ENCODE peak calls at places on chromosomes 2 and 18, in nine cellular contexts. E, B, K, T, C, H, S, Z and R are unnamed samples.
A peak's percentile ranks its signal among the peaks of the same experiment; 100 is the strongest.

GRCh38 chr18:8982416-8983183 is 119.9 kb upstream of the NDUFV2 start:
- DNase-seq in E (peak; percentile 41), B (no peak), K (peak; percentile 66), T (no peak), C (peak; percentile 84), H (peak; percentile 82), S (peak; percentile 93), Z (peak; percentile 66), R (no peak)

GRCh38 chr18:34649072-34649471 is 61.0 kb upstream of the DTNA start:
- DNase-seq in E (no peak), B (no peak), K (peak; percentile 27), T (no peak), C (peak; percentile 56), H (no peak), S (no peak), Z (peak; percentile 45), R (no peak)

GRCh38 chr2:230557056-230557455 is 141.1 kb downstream of the SP100 start:
- DNase-seq in E (no peak), B (no peak), K (no peak), T (no peak), C (no peak), H (no peak), S (no peak), Z (no peak), R (no peak)

GRCh38 chr2:67571785-67572718 is 174.9 kb downstream of the ETAA1 start:
- DNase-seq in E (no peak), B (no peak), K (no peak), T (no peak), C (peak; percentile 95), H (no peak), S (no peak), Z (peak; percentile 85), R (no peak)

GRCh38 chr2:117128471-117128870 is 686.0 kb upstream of the DDX18 start:
- DNase-seq in E (no peak), B (no peak), K (no peak), T (no peak), C (peak; percentile 0), H (no peak), S (no peak), Z (no peak), R (no peak)

GRCh38 chr2:61436092-61436491 is 34.8 kb downstream of the USP34 start:
- DNase-seq in E (no peak), B (no peak), K (peak; percentile 9), T (no peak), C (no peak), H (no peak), S (no peak), Z (no peak), R (no peak)

GRCh38 chr2:168545439-168546082 is 89.5 kb downstream of the CERS6 start:
- DNase-seq in E (no peak), B (no peak), K (peak; percentile 82), T (no peak), C (peak; percentile 96), H (peak; percentile 52), S (no peak), Z (peak; percentile 93), R (no peak)

GRCh38 chr18:24111936-24112335 is 26.9 kb upstream of the CABYR start:
- DNase-seq in E (no peak), B (no peak), K (no peak), T (no peak), C (no peak), H (no peak), S (no peak), Z (no peak), R (no peak)

GRCh38 chr18:38459086-38459485 is 893.5 kb upstream of the CELF4 start:
- DNase-seq in E (no peak), B (no peak), K (no peak), T (no peak), C (no peak), H (no peak), S (no peak), Z (no peak), R (no peak)

GRCh38 chr18:38460657-38461056 is 895.1 kb upstream of the CELF4 start:
- DNase-seq in E (no peak), B (no peak), K (no peak), T (no peak), C (no peak), H (no peak), S (no peak), Z (no peak), R (no peak)

GRCh38 chr18:38458673-38459072 is 893.1 kb upstream of the CELF4 start:
- DNase-seq in E (no peak), B (no peak), K (no peak), T (no peak), C (no peak), H (no peak), S (no peak), Z (no peak), R (no peak)

GRCh38 chr18:38456253-38456652 is 890.7 kb upstream of the CELF4 start:
- DNase-seq in E (no peak), B (no peak), K (no peak), T (no peak), C (no peak), H (no peak), S (no peak), Z (no peak), R (no peak)

GRCh38 chr18:38459595-38459994 is 894.0 kb upstream of the CELF4 start:
- DNase-seq in E (no peak), B (no peak), K (no peak), T (no peak), C (no peak), H (no peak), S (no peak), Z (no peak), R (no peak)
- TF ChIP-seq CTCF in E (no peak), B (no peak), K (no peak), T (no peak), C (no peak), H (no peak), S (no peak), Z (no peak), R (no peak)

DNA sequence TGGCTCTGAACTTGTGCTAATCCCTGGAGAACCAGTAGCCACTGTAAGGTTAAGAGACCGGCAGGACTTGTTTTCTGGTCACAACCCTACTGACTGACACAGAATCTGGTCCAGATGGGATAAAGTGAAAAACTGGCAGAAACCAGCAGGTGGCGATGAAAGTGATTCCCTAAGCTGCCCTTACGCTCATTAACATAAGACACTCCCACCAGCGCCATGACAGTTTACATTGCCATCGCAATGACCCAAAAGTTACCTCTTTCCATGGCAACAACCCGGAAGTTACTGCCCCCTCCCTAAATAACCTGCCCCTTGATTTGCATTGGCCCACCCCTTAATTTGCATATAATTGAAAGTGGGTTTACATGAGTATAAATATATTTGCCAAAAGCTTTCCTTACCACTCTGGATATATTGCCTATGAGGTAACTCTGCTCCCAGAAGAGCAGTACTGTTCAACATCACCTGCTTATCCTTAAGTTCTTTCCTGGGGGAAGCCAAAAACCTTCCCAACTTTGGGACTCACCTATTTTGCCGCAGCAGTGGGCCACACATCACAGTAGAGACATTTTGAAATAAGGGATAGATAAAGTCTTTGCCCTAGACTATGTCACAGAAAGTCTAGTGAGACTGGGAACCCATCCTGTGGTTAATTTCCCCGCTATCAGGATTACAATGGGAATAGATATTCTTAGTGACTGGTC is 35.8 kb upstream of the AFF3 start:
- DNase-seq in E (peak; percentile 63), B (no peak), K (peak; percentile 37), T (no peak), C (peak; percentile 46), H (no peak), S (no peak), Z (peak; percentile 47), R (no peak)
- TF ChIP-seq CTCF in E (peak; percentile 72), B (peak; percentile 40), K (peak; percentile 53), T (no peak), C (peak; percentile 42), H (peak; percentile 30), S (peak; percentile 31), Z (peak; percentile 45), R (no peak)

GRCh38 chr2:236169151-236169721 is 1.1 kb upstream of the GBX2 start:
- DNase-seq in E (no peak), B (no peak), K (no peak), T (no peak), C (no peak), H (no peak), S (no peak), Z (no peak), R (no peak)

GRCh38 chr2:236166781-236167296 is 1.3 kb downstream of the GBX2 start:
- DNase-seq in E (no peak), B (no peak), K (no peak), T (no peak), C (no peak), H (no peak), S (no peak), Z (no peak), R (no peak)

GRCh38 chr2:236166157-236166780 is 1.9 kb downstream of the GBX2 start:
- DNase-seq in E (no peak), B (no peak), K (no peak), T (no peak), C (no peak), H (no peak), S (no peak), Z (no peak), R (no peak)

GRCh38 chr2:236168110-236169067 is at the start of gene GBX2:
- DNase-seq in E (peak; percentile 77), B (no peak), K (peak; percentile 50), T (no peak), C (peak; percentile 42), H (no peak), S (no peak), Z (peak; percentile 40), R (no peak)

GRCh38 chr2:236167297-236168109 is 683 bp downstream of the GBX2 start:
- DNase-seq in E (peak; percentile 53), B (peak; percentile 66), K (peak; percentile 59), T (no peak), C (peak; percentile 44), H (no peak), S (no peak), Z (peak; percentile 45), R (no peak)
- TF ChIP-seq CTCF in E (no peak), B (peak; percentile 24), K (no peak), T (no peak), C (no peak), H (peak; percentile 12), S (no peak), Z (no peak), R (no peak)

DNA sequence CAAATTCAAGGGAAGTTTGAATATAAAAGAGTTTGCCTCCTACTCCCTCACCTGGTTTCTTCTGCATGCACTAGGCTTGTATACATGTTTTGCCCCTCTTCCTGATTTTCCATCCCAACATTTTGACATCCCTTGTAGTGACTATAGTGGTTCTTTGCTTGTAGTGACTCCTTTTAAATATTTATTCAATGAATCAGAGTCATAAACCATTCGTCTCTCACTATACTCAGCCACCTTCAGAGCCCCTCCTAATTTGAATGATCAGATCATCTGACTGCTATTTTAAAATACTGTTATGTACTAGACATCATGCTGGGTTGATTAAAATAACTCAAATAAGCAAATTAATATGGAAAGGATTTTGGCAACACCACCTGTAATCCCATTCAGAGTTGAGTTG is 492.1 kb upstream of the PIK3C3 start:
- DNase-seq in E (no peak), B (no peak), K (no peak), T (no peak), C (no peak), H (no peak), S (no peak), Z (no peak), R (no peak)
- TF ChIP-seq CTCF in E (no peak), B (no peak), K (no peak), T (no peak), C (no peak), H (no peak), S (no peak), Z (no peak), R (no peak)

GRCh38 chr2:172398444-172398843 is 28.9 kb upstream of the ITGA6 start:
- DNase-seq in E (no peak), B (no peak), K (no peak), T (no peak), C (no peak), H (no peak), S (no peak), Z (no peak), R (no peak)
- TF ChIP-seq CTCF in E (no peak), B (peak; percentile 19), K (no peak), T (no peak), C (no peak), H (no peak), S (no peak), Z (no peak), R (no peak)